ENCODE peak calls at places on chromosomes 5 and 9, in four cellular contexts. P, X, B and U are unnamed samples.

GRCh38 chr9:118162711-118163110 is 458.5 kb downstream of the TLR4 start:
- DNase-seq in P (no peak), X (no peak), B (no peak), U (no peak)

GRCh38 chr5:116944171-116944570 is 369.5 kb upstream of the SEMA6A start:
- DNase-seq in P (no peak), X (no peak), B (no peak), U (no peak)

GRCh38 chr5:93035194-93035593 is 545.8 kb downstream of the NR2F1-AS1 start:
- DNase-seq in P (no peak), X (no peak), B (no peak), U (no peak)

GRCh38 chr5:151270599-151270998 is 17.6 kb downstream of the GM2A start:
- DNase-seq in P (no peak), X (no peak), B (no peak), U (no peak)

GRCh38 chr9:34428325-34428958 is 29.9 kb downstream of the FAM219A start:
- DNase-seq in P (no peak), X (no peak), B (no peak), U (no peak)

GRCh38 chr9:105318729-105319513 is 74.5 kb downstream of the SLC44A1 start:
- DNase-seq in P (no peak), X (peak; percentile 61), B (no peak), U (no peak)

GRCh38 chr9:11149065-11149464 is 536.3 kb upstream of the PTPRD start:
- DNase-seq in P (no peak), X (no peak), B (no peak), U (no peak)

GRCh38 chr5:133930061-133930823 is 38.2 kb downstream of the C5orf15 start:
- DNase-seq in P (no peak), X (no peak), B (no peak), U (no peak)

GRCh38 chr9:110140276-110140675 is 67.7 kb downstream of the C9orf152 start:
- DNase-seq in P (no peak), X (no peak), B (no peak), U (no peak)

GRCh38 chr5:98793223-98793622 is 19.8 kb downstream of the RGMB start:
- DNase-seq in P (no peak), X (no peak), B (no peak), U (no peak)

GRCh38 chr9:130939405-130939941 is 426 bp upstream of the FIBCD1 start:
- DNase-seq in P (no peak), X (no peak), B (no peak), U (no peak)

GRCh38 chr9:71383308-71383707 is 261.9 kb upstream of the TRPM3 start:
- DNase-seq in P (no peak), X (no peak), B (no peak), U (no peak)

GRCh38 chr5:3107118-3107517 is 355.6 kb upstream of the IRX2 start:
- DNase-seq in P (no peak), X (no peak), B (no peak), U (no peak)

GRCh38 chr5:133396187-133396621 is 216.1 kb downstream of the FSTL4 start:
- DNase-seq in P (no peak), X (no peak), B (no peak), U (no peak)

GRCh38 chr5:147188200-147189108 is 46.4 kb upstream of the STK32A start:
- DNase-seq in P (no peak), X (peak; percentile 59), B (no peak), U (no peak)

GRCh38 chr5:121968910-121969607 is 7.3 kb downstream of the SRFBP1 start:
- DNase-seq in P (no peak), X (no peak), B (no peak), U (peak; percentile 53)

GRCh38 chr9:96423985-96424336 is 5.8 kb upstream of the ZNF367 start:
- DNase-seq in P (no peak), X (no peak), B (no peak), U (no peak)

GRCh38 chr5:55037046-55037771 is 13.2 kb downstream of the GZMK start:
- DNase-seq in P (no peak), X (peak; percentile 22), B (no peak), U (no peak)

GRCh38 chr9:133509179-133510083 is 15.3 kb downstream of the MYMK start:
- DNase-seq in P (peak; percentile 31), X (peak; percentile 32), B (peak; percentile 13), U (no peak)

GRCh38 chr9:20989923-20990341 is 41.5 kb downstream of the HACD4 start:
- DNase-seq in P (peak; percentile 67), X (no peak), B (peak; percentile 22), U (no peak)

GRCh38 chr5:137294604-137295003 is 204.5 kb downstream of the SPOCK1 start:
- DNase-seq in P (no peak), X (no peak), B (no peak), U (no peak)
- H3K27ac ChIP-seq in P (no peak overlapping the region), X (no peak overlapping the region), B (no peak overlapping the region), U (no peak overlapping the region)

GRCh38 chr5:39760385-39761198 is 335.8 kb upstream of the DAB2 start:
- DNase-seq in P (peak; percentile 38), X (no peak), B (no peak), U (no peak)
- H3K4me3 ChIP-seq in P (no peak overlapping the region), X (no peak overlapping the region), B (no peak overlapping the region), U (no peak overlapping the region)

GRCh38 chr9:128554155-128554862 is 1.9 kb downstream of the SPTAN1 start:
- DNase-seq in P (peak; percentile 80), X (peak; percentile 62), B (peak; percentile 20), U (peak; percentile 78)
- H3K27ac ChIP-seq in P (peak overlapping the region; percentile 94), X (peak overlapping the region; percentile 40), B (peak overlapping the region; percentile 99), U (peak overlapping the region; percentile 75)

GRCh38 chr9:5793812-5794211 is 39.1 kb downstream of the ERMP1 start:
- DNase-seq in P (no peak), X (no peak), B (no peak), U (no peak)

GRCh38 chr9:5798581-5798980 is 34.3 kb downstream of the ERMP1 start:
- DNase-seq in P (no peak), X (no peak), B (no peak), U (no peak)

GRCh38 chr9:5799314-5799713 is 33.6 kb downstream of the ERMP1 start:
- DNase-seq in P (no peak), X (peak; percentile 32), B (no peak), U (no peak)

GRCh38 chr9:5791870-5792269 is 41.0 kb downstream of the ERMP1 start:
- DNase-seq in P (no peak), X (no peak), B (no peak), U (no peak)

DNA sequence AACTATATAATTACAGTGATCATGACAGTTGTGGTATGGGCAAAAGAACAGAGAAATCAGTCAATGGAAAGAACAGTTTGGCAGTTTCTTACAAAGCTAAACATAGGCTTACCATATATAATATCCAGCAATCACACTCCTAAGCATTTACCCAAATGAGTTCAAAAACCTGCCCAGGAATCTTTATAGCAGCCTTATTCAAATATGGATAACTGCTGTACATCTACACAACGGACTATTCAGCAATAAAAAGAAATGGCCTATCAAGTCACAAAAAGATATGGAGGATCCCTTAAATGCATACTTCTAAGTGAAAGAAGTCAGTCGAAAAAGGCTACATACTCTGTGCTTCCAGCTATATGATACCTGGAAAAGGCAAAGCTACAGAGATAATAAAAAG is 36.6 kb downstream of the ERMP1 start:
- DNase-seq in P (no peak), X (no peak), B (no peak), U (no peak)
- H3K4me3 ChIP-seq in P (no peak overlapping the region), X (no peak overlapping the region), B (no peak overlapping the region), U (no peak overlapping the region)

GRCh38 chr9:70111641-70112236 is 68.1 kb downstream of the MAMDC2 start:
- DNase-seq in P (no peak), X (no peak), B (no peak), U (no peak)
- H3K27ac ChIP-seq in P (no peak overlapping the region), X (no peak overlapping the region), B (no peak overlapping the region), U (peak overlapping the region; percentile 68)

DNA sequence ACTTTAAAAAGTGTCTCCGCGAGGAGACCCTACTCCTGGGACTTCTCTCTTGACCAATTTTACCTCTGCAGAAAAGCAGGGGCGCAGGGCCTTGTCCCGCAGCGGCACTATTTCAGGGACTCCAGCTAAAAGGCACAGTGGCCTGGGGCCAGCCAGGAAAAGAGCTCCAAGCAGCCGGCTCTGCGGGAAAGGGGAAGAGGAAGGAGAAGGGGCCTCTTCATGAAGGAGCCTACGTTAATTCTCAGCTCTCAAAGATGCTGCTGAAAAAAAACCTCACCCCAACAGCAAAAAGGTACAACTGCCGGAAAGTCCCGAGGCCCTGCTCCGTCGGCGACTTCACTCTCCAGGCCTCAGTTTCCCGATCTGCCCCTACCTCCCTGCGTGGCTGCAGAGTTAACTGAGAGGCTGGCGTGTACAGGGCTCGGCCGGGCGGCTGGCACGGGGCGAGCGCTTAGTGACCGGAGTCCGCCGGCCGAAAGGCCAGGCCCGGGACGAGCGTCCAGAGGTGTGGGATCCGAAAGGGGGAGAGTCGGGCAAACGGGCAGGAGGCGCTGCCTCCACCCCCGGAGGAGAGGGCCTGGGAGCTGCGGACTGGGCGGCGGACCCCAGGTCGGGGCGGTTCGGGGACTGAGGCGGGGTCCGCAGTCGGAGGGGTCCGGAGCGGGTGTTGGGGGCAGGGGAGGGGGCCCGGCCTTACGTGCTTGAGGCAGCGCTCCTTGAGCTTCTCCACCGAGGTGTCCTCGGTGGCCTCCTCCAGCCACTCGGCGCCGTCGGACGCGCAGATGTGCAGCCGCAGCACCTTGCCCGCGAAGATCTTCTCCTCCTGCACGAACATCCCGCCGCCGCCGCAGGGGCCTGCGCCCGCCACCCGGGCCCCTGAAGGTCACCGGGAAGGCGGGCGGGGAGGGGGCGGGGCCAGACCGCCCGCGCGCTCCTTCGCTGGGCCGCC is 571 bp downstream of the UBAC1 start:
- DNase-seq in P (peak; percentile 63), X (no peak), B (no peak), U (peak; percentile 65)
- H3K4me3 ChIP-seq in P (peak overlapping the region; percentile 94), X (peak overlapping the region; percentile 98), B (peak overlapping the region; percentile 96), U (peak overlapping the region; percentile 71)